ENCODE peak calls at places on chromosome 12, in five cellular contexts. W is kidney, H is psoas muscle, Z is uterus, Q is mucosa of descending colon. X is an unnamed sample.

GRCh38 chr12:79690606-79691298 is at the start of gene PAWR:
- DNase-seq in W (peak; percentile 93), H (peak; percentile 21), Z (peak; percentile 71), Q (peak; percentile 90), X (peak; percentile 48)

GRCh38 chr12:6452245-6452731 is 446 bp downstream of the TAPBPL start:
- DNase-seq in W (no peak), H (peak; percentile 43), Z (peak; percentile 48), Q (peak; percentile 72), X (no peak)

GRCh38 chr12:54439521-54440255 is 20.6 kb upstream of the ITGA5 start:
- DNase-seq in W (no peak), H (no peak), Z (no peak), Q (no peak), X (no peak)

GRCh38 chr12:119689935-119690500 is 22.1 kb downstream of the PRKAB1 start:
- DNase-seq in W (no peak), H (no peak), Z (no peak), Q (no peak), X (no peak)

GRCh38 chr12:1530592-1531159 is 63.7 kb downstream of the FBXL14 start:
- DNase-seq in W (no peak), H (no peak), Z (no peak), Q (no peak), X (no peak)

GRCh38 chr12:19575307-19576243 is 136.3 kb downstream of the AEBP2 start:
- DNase-seq in W (no peak), H (peak; percentile 25), Z (peak; percentile 84), Q (no peak), X (peak; percentile 86)

GRCh38 chr12:117968084-117968789 is 553 bp downstream of the KSR2 start:
- DNase-seq in W (no peak), H (no peak), Z (no peak), Q (no peak), X (no peak)

GRCh38 chr12:96529912-96530311 is 40.5 kb downstream of the CFAP54 start:
- DNase-seq in W (no peak), H (no peak), Z (no peak), Q (no peak), X (no peak)

GRCh38 chr12:89126712-89127111 is 225.6 kb downstream of the DUSP6 start:
- DNase-seq in W (no peak), H (no peak), Z (no peak), Q (no peak), X (no peak)

GRCh38 chr12:57381693-57382220 is 49.1 kb downstream of the R3HDM2 start:
- DNase-seq in W (no peak), H (no peak), Z (no peak), Q (no peak), X (no peak)

GRCh38 chr12:54017027-54017788 is 8.4 kb downstream of the HOXC8 start:
- DNase-seq in W (peak; percentile 87), H (peak; percentile 76), Z (no peak), Q (no peak), X (no peak)

GRCh38 chr12:82479511-82479910 is 121.2 kb downstream of the METTL25 start:
- DNase-seq in W (no peak), H (no peak), Z (no peak), Q (no peak), X (no peak)

GRCh38 chr12:118463677-118464076 is 87.3 kb downstream of the SUDS3 start:
- DNase-seq in W (no peak), H (no peak), Z (no peak), Q (no peak), X (no peak)

GRCh38 chr12:1509703-1510395 is 84.5 kb downstream of the FBXL14 start:
- DNase-seq in W (no peak), H (no peak), Z (no peak), Q (no peak), X (no peak)

GRCh38 chr12:24551368-24551767 is 397.5 kb downstream of the BCAT1 start:
- DNase-seq in W (no peak), H (no peak), Z (no peak), Q (no peak), X (no peak)

DNA sequence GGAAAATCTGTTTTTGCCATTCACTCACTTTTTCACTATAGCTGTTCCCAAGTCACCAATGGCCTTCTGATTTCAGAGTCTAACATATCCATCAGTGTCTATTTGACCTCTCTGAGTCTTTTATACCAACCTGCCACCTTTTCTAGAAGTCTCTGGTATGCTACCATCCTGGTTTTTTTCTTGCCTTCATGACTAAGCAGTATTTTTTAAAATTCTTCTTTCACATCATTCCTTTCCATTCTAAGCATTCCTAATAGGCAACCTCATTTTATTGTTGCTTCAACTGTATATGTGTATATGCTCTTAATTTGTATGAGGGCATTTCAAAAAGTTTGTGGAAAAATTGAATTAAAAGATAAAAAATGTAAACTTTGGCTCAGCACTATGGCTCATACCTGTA is 5.0 kb downstream of the IRAK4 start:
- DNase-seq in W (no peak), H (no peak), Z (no peak), Q (no peak), X (no peak)
- H3K4me3 ChIP-seq in W (no peak overlapping the region), H (no peak overlapping the region), Z (no peak overlapping the region), Q (no peak overlapping the region), X (no peak overlapping the region)

GRCh38 chr12:121008347-121009098 is 7.8 kb downstream of the C12orf43 start:
- DNase-seq in W (no peak), H (no peak), Z (no peak), Q (no peak), X (no peak)

GRCh38 chr12:121010860-121011259 is 5.4 kb downstream of the C12orf43 start:
- DNase-seq in W (no peak), H (no peak), Z (no peak), Q (no peak), X (no peak)

GRCh38 chr12:121011820-121012219 is 4.5 kb downstream of the C12orf43 start:
- DNase-seq in W (no peak), H (no peak), Z (no peak), Q (no peak), X (no peak)

GRCh38 chr12:121013715-121014114 is 2.6 kb downstream of the C12orf43 start:
- DNase-seq in W (no peak), H (no peak), Z (no peak), Q (no peak), X (no peak)

DNA sequence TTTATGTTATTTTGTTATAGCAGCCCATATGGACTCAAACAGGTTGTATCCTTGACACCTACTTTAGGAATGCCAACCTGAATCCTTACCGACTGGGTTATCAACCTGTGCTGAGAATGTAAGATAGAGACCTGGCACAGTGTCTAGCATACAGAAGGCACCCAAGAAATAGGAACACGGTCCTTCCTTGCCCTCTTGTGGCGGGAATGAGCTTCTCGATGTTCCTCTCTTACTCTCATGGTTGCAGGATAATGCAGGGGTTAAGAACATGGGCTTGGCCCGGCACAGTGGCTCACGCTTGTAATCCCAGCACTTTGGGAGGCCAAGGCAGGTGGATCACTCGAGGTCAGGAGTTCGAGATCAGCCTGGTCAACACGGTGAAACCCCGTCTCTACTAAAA is 6.5 kb downstream of the C12orf43 start:
- DNase-seq in W (no peak), H (no peak), Z (no peak), Q (peak; percentile 57), X (no peak)
- TF ChIP-seq CTCF in W (peak; percentile 72), H (no peak), Z (no peak), Q (no peak), X (peak; percentile 18)

GRCh38 chr12:71771069-71771468 is 16.4 kb downstream of the RAB21 start:
- DNase-seq in W (no peak), H (no peak), Z (no peak), Q (no peak), X (no peak)
- H3K4me3 ChIP-seq in W (no peak overlapping the region), H (no peak overlapping the region), Z (no peak overlapping the region), Q (no peak overlapping the region), X (no peak overlapping the region)

DNA sequence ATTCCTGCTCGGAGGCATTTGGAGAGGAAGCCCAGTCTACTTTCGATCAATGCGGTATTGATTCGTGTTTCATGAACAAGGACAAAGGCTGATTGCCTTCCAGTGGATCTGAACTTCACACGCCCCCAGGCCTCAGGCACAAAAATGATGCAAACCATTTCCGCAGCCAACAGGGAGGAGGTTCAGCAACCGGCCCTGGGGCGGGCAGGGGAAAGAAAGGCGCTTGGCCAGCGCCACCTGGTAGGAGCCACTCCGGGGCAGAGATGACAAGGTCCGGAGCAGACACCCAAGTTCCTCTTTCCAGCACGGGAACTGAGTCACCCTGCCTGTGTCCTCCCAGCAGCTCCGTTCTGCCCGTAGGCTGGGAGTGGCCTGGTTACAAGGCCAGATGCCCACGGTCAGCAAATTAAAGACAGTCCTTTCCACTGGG is 136.4 kb downstream of the SCARB1 start:
- DNase-seq in W (peak; percentile 92), H (peak; percentile 80), Z (peak; percentile 73), Q (peak; percentile 59), X (peak; percentile 67)
- TF ChIP-seq CTCF in W (no peak), H (no peak), Z (no peak), Q (no peak), X (no peak)

DNA sequence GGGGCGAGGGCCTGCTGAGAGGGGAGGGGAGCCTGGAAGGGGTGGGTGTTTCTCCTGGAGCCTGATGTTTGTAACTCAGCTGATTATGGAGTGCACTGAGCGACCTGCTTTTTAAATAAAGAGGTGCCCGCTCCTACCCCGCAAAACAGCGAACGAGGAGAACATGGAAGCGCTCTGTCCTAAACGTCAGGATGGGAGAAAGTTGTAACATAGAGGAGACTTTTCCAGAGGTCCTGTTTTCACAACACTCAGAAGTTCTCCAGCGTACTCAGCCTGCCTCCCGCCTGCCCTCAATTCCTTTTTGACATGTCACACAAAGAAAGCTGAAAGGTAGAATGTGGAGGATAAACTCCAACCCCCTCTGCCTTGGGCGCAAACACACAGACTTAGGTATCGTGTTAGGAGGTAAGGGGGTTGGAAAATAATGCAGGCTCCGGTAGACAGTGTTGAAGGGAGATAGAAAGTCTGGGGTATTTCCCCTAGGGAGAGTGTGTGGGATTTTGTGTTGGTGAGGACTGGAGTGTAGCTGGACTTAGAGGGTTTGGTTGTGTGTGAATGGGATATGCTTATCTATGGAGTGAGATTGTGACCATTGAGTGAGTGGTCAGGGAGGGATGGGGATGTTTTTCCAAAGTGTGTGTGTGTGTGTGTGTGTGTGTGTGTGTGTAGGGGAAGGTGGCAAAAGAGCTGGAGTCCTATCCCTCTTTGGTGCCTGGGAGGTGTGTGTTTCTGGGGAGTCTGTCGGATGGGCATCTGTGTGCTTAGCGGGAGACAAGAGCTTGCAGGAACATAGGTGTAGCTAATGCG is 2.1 kb downstream of the NTF3 start:
- DNase-seq in W (no peak), H (no peak), Z (no peak), Q (no peak), X (no peak)
- H3K4me3 ChIP-seq in W (no peak overlapping the region), H (peak overlapping the region; percentile 63), Z (peak overlapping the region; percentile 29), Q (no peak overlapping the region), X (peak overlapping the region; percentile 60)